ENCODE peak calls at places on chromosomes 12 and 14, in five cellular contexts. E is M059J; R is NCI-H1105; M is left lung; B is activated effector memory CD4-positive, alpha-beta T cell treated with anti-CD3 and anti-CD28 coated beads, Interleukin-2, amount 50 U/mL, for 16 hours. J is an unnamed sample.

GRCh38 chr12:11718768-11719253 is 69.3 kb downstream of the ETV6 start:
- DNase-seq in E (peak), R (no peak), M (no peak), B (no peak), J (no peak)

GRCh38 chr14:64693766-64694165 is 10.5 kb upstream of the PLEKHG3 start:
- DNase-seq in E (no peak), R (no peak), M (no peak), B (no peak), J (no peak)

GRCh38 chr14:99574099-99574880 is 29.7 kb downstream of the CCDC85C start:
- DNase-seq in E (peak), R (no peak), M (peak), B (no peak), J (no peak)

GRCh38 chr14:67461341-67461985 is 27.1 kb downstream of the TMEM229B start:
- DNase-seq in E (peak), R (no peak), M (no peak), B (no peak), J (no peak)

GRCh38 chr12:60216226-60216625 is 620.4 kb downstream of the SLC16A7 start:
- DNase-seq in E (no peak), R (no peak), M (no peak), B (no peak), J (no peak)

GRCh38 chr14:98501335-98501734 is 770.7 kb downstream of the BCL11B start:
- DNase-seq in E (no peak), R (no peak), M (no peak), B (no peak), J (no peak)

GRCh38 chr12:112096667-112097066 is 11.9 kb downstream of the NAA25 start:
- DNase-seq in E (peak), R (no peak), M (no peak), B (peak), J (peak)

GRCh38 chr14:59566725-59567124 is 9.9 kb downstream of the CCDC175 start:
- DNase-seq in E (peak), R (no peak), M (no peak), B (no peak), J (no peak)

GRCh38 chr14:24721772-24722171 is 87.8 kb upstream of the GZMB start:
- DNase-seq in E (no peak), R (no peak), M (no peak), B (no peak), J (no peak)

GRCh38 chr12:90619943-90620342 is 335.0 kb downstream of the CCER1 start:
- DNase-seq in E (no peak), R (no peak), M (no peak), B (no peak), J (no peak)

GRCh38 chr12:47218191-47218654 is 138.5 kb upstream of the AMIGO2 start:
- DNase-seq in E (peak), R (no peak), M (no peak), B (peak), J (no peak)

GRCh38 chr12:3658327-3659163 is 94.4 kb downstream of the CRACR2A start:
- DNase-seq in E (peak), R (peak), M (no peak), B (peak), J (no peak)

GRCh38 chr14:34711169-34711568 is 3.2 kb downstream of the CFL2 start:
- DNase-seq in E (peak), R (peak), M (no peak), B (no peak), J (no peak)

GRCh38 chr14:103547941-103548462 is 14.5 kb downstream of the BAG5 start:
- DNase-seq in E (no peak), R (no peak), M (no peak), B (no peak), J (no peak)

GRCh38 chr12:18886962-18887361 is 149.0 kb downstream of the CAPZA3 start:
- DNase-seq in E (no peak), R (no peak), M (no peak), B (no peak), J (no peak)

GRCh38 chr12:92424338-92424737 is 278.5 kb upstream of the PLEKHG7 start:
- DNase-seq in E (peak), R (no peak), M (no peak), B (no peak), J (no peak)

GRCh38 chr12:120159509-120160237 is 34.8 kb downstream of the GCN1 start:
- DNase-seq in E (no peak), R (no peak), M (no peak), B (no peak), J (no peak)

GRCh38 chr14:58245562-58245961 is 919 bp downstream of the PSMA3 start:
- DNase-seq in E (no peak), R (no peak), M (no peak), B (no peak), J (no peak)

GRCh38 chr14:58690801-58691516 is 53.2 kb downstream of the DACT1 start:
- DNase-seq in E (no peak), R (peak), M (peak), B (no peak), J (no peak)

GRCh38 chr12:32134144-32134888 is 27.7 kb downstream of the BICD1 start:
- DNase-seq in E (peak), R (no peak), M (no peak), B (peak), J (no peak)

GRCh38 chr14:77364146-77364545 is 12.7 kb downstream of the TMED8 start:
- DNase-seq in E (no peak), R (no peak), M (no peak), B (no peak), J (no peak)

GRCh38 chr14:52046376-52046917 is 22.4 kb downstream of the NID2 start:
- DNase-seq in E (no peak), R (no peak), M (no peak), B (no peak), J (no peak)

J was measured in Panc1.